ENCODE peak calls at places on chromosomes 5 and 9, in five cellular contexts. R is HEK293T, Z is HepG2, U is H1, H is GM12878. Y is an unnamed sample.

GRCh38 chr5:7396169-7397004 is 449 bp downstream of the ADCY2 start:
- DNase-seq in Z (no peak), R (peak; percentile 18), H (no peak), U (no peak), Y (no peak)

GRCh38 chr9:116855881-116856662 is 169.0 kb downstream of the TRIM32 start:
- DNase-seq in Z (no peak), U (no peak), R (no peak), H (no peak), Y (no peak)

GRCh38 chr9:128825923-128826702 is 3.5 kb downstream of the SPOUT1 start:
- DNase-seq in U (no peak), H (no peak), R (no peak), Z (no peak), Y (no peak)

GRCh38 chr9:89351584-89351983 is 33.3 kb downstream of the SECISBP2 start:
- DNase-seq in Z (no peak), H (no peak), U (no peak), R (no peak), Y (no peak)

GRCh38 chr5:104937591-104937990 is 1375.0 kb upstream of the NUDT12 start:
- DNase-seq in H (no peak), R (no peak), Z (no peak), U (no peak), Y (no peak)

GRCh38 chr5:113249216-113249615 is 185.6 kb downstream of the TSSK1B start:
- DNase-seq in H (no peak), R (no peak), Z (no peak), U (no peak), Y (no peak)

GRCh38 chr5:116084231-116084630 is 594 bp upstream of the COMMD10 start:
- DNase-seq in Z (no peak), R (peak; percentile 18), U (no peak), H (no peak), Y (no peak)

GRCh38 chr5:91123291-91123690 is 259.8 kb downstream of the ARRDC3 start:
- DNase-seq in R (no peak), Z (no peak), U (no peak), H (no peak), Y (no peak)

GRCh38 chr5:155878991-155879575 is 447.9 kb upstream of the SGCD start:
- DNase-seq in U (no peak), H (no peak), Z (no peak), R (no peak), Y (no peak)

GRCh38 chr5:36575367-36575781 is 31.0 kb upstream of the SLC1A3 start:
- DNase-seq in Z (no peak), U (no peak), H (no peak), R (no peak), Y (no peak)

GRCh38 chr5:11415751-11416150 is 488.5 kb downstream of the CTNND2 start:
- DNase-seq in H (no peak), U (no peak), Z (no peak), R (no peak), Y (no peak)

GRCh38 chr5:16805478-16805877 is 130.6 kb downstream of the MYO10 start:
- DNase-seq in H (no peak), Z (no peak), U (no peak), R (no peak), Y (no peak)

GRCh38 chr5:93126634-93127033 is 454.4 kb downstream of the NR2F1-AS1 start:
- DNase-seq in U (no peak), R (no peak), H (no peak), Z (no peak), Y (no peak)

GRCh38 chr9:135037521-135038250 is 49.8 kb upstream of the OLFM1 start:
- DNase-seq in U (no peak), H (no peak), Z (no peak), R (no peak), Y (no peak)

GRCh38 chr9:126619336-126619919 is 5.7 kb downstream of the LMX1B start:
- DNase-seq in R (no peak), H (no peak), U (no peak), Z (no peak), Y (no peak)

GRCh38 chr5:58265531-58265930 is 194.4 kb downstream of the PLK2 start:
- DNase-seq in H (no peak), R (no peak), U (no peak), Z (no peak), Y (no peak)

GRCh38 chr5:71836084-71836483 is 117.0 kb downstream of the CARTPT start:
- DNase-seq in R (no peak), U (no peak), Z (no peak), H (no peak), Y (no peak)

GRCh38 chr9:137365552-137366444 is 57.2 kb downstream of the EXD3 start:
- DNase-seq in U (no peak), R (no peak), H (no peak), Z (no peak), Y (no peak)

GRCh38 chr9:135343733-135344522 is 135.7 kb upstream of the PPP1R26 start:
- DNase-seq in Z (peak; percentile 16), H (no peak), U (peak; percentile 39), R (peak; percentile 83), Y (peak; percentile 59)

GRCh38 chr9:83296123-83296522 is 233.2 kb upstream of the RASEF start:
- DNase-seq in U (no peak), Z (no peak), H (no peak), R (no peak), Y (no peak)

GRCh38 chr9:87651431-87651830 is 74.5 kb upstream of the CTSL start:
- DNase-seq in Z (no peak), H (no peak), R (no peak), U (no peak), Y (no peak)

GRCh38 chr5:150122536-150123481 is 32.8 kb downstream of the PDGFRB start:
- DNase-seq in U (no peak), H (no peak), Z (no peak), R (no peak), Y (no peak)

GRCh38 chr5:53601570-53601969 is 41.1 kb downstream of the NDUFS4 start:
- DNase-seq in U (no peak), Z (peak; percentile 33), H (no peak), R (no peak), Y (no peak)

GRCh38 chr9:124887832-124888231 is 25.9 kb downstream of the ARPC5L start:
- DNase-seq in Z (no peak), H (no peak), R (no peak), U (no peak), Y (no peak)

GRCh38 chr5:92599217-92599810 is 981.7 kb downstream of the NR2F1-AS1 start:
- DNase-seq in Z (no peak), U (no peak), R (no peak), H (no peak), Y (no peak)

GRCh38 chr9:81431662-81432061 is 257.7 kb downstream of the TLE1 start:
- DNase-seq in H (no peak), U (no peak), R (no peak), Z (no peak), Y (no peak)

GRCh38 chr5:100644776-100645175 is 109.6 kb downstream of the FAM174A start:
- DNase-seq in H (no peak), Z (no peak), R (no peak), U (no peak), Y (no peak)

GRCh38 chr9:100066539-100066938 is 32.3 kb downstream of the ERP44 start:
- DNase-seq in H (peak; percentile 25), U (no peak), R (peak; percentile 13), Z (no peak), Y (no peak)

GRCh38 chr9:91900057-91900816 is 49.8 kb downstream of the ROR2 start:
- DNase-seq in Z (no peak), U (no peak), R (no peak), H (no peak), Y (no peak)

GRCh38 chr5:150612905-150613670 is 27.4 kb upstream of the SYNPO start:
- DNase-seq in R (no peak), U (no peak), H (no peak), Z (no peak), Y (no peak)

GRCh38 chr5:173051746-173052145 is 4.4 kb upstream of the CREBRF start:
- DNase-seq in U (no peak), H (no peak), R (no peak), Z (no peak), Y (no peak)

GRCh38 chr5:15333091-15333490 is 166.9 kb upstream of the FBXL7 start:
- DNase-seq in U (no peak), H (no peak), R (no peak), Z (no peak), Y (no peak)
- TF ChIP-seq SUZ12 in U (no peak), H (no peak), R (no peak), Z (no peak), Y (no peak)

GRCh38 chr9:16308645-16309044 is 561.8 kb downstream of the BNC2 start:
- DNase-seq in U (no peak), Z (no peak), R (no peak), H (no peak), Y (no peak)

GRCh38 chr9:16309350-16310271 is 560.9 kb downstream of the BNC2 start:
- DNase-seq in R (no peak), U (no peak), H (no peak), Z (no peak), Y (no peak)

GRCh38 chr9:16312116-16312515 is 558.4 kb downstream of the BNC2 start:
- DNase-seq in R (no peak), Z (no peak), U (no peak), H (no peak), Y (no peak)

GRCh38 chr9:16312962-16313546 is 557.4 kb downstream of the BNC2 start:
- DNase-seq in R (no peak), H (no peak), U (no peak), Z (no peak), Y (no peak)

GRCh38 chr9:16310288-16311145 is 560.0 kb downstream of the BNC2 start:
- DNase-seq in Z (no peak), U (no peak), H (no peak), R (no peak), Y (no peak)
- TF ChIP-seq SUZ12 in Z (no peak), U (no peak), H (no peak), R (no peak), Y (no peak)

DNA sequence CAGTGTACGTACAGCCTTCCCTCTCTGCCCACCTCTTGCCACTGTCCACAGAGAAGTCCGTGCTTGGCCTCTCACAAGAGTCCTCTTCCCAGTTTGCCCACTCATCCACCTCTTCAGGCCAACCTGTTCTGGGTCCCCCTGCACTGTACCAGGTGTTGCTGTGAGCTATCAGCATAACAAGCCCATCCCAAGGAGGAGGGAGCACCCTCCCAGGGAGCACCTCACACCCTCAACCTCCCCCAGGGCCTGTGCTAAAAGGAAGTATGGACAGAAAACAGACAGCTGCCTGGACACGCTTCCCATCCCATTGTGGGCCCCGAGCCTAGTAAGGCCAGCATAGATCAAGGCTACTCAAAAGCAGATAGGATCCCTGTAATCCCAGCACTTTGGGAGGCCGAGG is 114.2 kb upstream of the ICE1 start:
- DNase-seq in R (no peak), Z (no peak), U (no peak), H (no peak), Y (no peak)
- TF ChIP-seq SUZ12 in R (no peak), Z (no peak), U (no peak), H (no peak), Y (no peak)

DNA sequence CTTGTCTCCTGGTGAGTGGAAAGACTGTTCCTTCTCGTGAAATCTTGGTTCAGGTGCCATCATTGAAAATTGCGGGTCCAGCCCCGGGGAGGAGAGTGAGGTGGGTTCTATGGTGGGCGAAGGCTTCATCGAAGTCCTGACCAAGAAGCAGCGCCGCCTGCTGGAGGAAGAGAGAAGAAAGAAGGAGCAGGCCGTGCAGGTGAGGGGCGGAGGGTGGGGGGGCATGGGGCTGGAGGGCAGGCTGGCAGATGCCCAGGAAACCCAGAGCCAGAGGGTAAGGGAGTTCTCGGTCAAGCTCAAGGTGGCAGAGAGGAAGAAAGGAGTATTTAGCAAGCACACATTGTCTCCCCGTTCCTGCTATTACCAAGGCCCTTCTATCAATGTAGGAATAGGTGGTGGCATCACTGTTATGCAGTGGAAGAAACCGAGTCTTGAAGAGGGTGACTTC is 24.3 kb upstream of the POMT1 start:
- DNase-seq in U (peak; percentile 33), R (peak; percentile 67), Z (peak; percentile 46), H (no peak), Y (peak; percentile 38)
- TF ChIP-seq SUZ12 in U (no peak), R (no peak), Z (no peak), H (no peak), Y (no peak)

Y was measured in NT2/D1.